ENCODE peak calls at places on chromosomes 11 and 22, in six cellular contexts. O, J, P, I, Q and E are unnamed samples.

GRCh38 chr11:134069426-134069921 is 602 bp downstream of the JAM3 start:
- DNase-seq in I (no peak), O (peak), Q (peak), P (no peak), J (no peak), E (no peak)

GRCh38 chr11:64631675-64632074 is 40.7 kb downstream of the SLC22A12 start:
- DNase-seq in P (no peak), O (no peak), I (no peak), J (no peak), Q (no peak), E (no peak)

GRCh38 chr11:118660646-118661424 is 18.6 kb downstream of the TREH start:
- DNase-seq in P (no peak), J (no peak), O (no peak), Q (no peak), I (no peak), E (no peak)

GRCh38 chr11:78696177-78696576 is 121.5 kb upstream of the NARS2 start:
- DNase-seq in I (no peak), O (no peak), Q (no peak), P (no peak), J (no peak), E (no peak)

GRCh38 chr11:69343401-69344321 is 49.7 kb downstream of the MYEOV start:
- DNase-seq in O (no peak), P (no peak), Q (peak), J (no peak), I (no peak), E (no peak)

GRCh38 chr22:29756341-29756740 is 10.5 kb downstream of the ZMAT5 start:
- DNase-seq in J (no peak), Q (no peak), P (no peak), I (no peak), O (no peak), E (no peak)

GRCh38 chr11:104956528-104956927 is 11.8 kb downstream of the CASP4 start:
- DNase-seq in J (no peak), I (no peak), P (no peak), Q (no peak), O (no peak), E (no peak)

GRCh38 chr22:38088723-38089473 is 4.9 kb upstream of the SLC16A8 start:
- DNase-seq in Q (no peak), J (no peak), O (no peak), P (no peak), I (no peak), E (no peak)

GRCh38 chr11:114398303-114398920 is 1.9 kb downstream of the C11orf71 start:
- DNase-seq in P (no peak), Q (no peak), I (no peak), J (no peak), O (no peak), E (no peak)

GRCh38 chr22:38649841-38650522 is 6.2 kb downstream of the FAM227A start:
- DNase-seq in J (no peak), Q (no peak), O (no peak), P (no peak), I (no peak), E (no peak)

GRCh38 chr11:116373107-116373506 is 399.7 kb downstream of the BUD13 start:
- DNase-seq in P (no peak), Q (no peak), I (no peak), O (no peak), J (no peak), E (no peak)

GRCh38 chr11:2444301-2445106 is at the start of the genes KCNQ1 and TRPM5:
- DNase-seq in I (no peak), J (no peak), Q (peak), P (no peak), O (peak), E (no peak)

GRCh38 chr11:126925321-126926093 is 75.1 kb downstream of the KIRREL3 start:
- DNase-seq in O (no peak), I (no peak), J (no peak), P (no peak), Q (no peak), E (no peak)

GRCh38 chr22:46737976-46738641 is at the start of gene CERK:
- DNase-seq in Q (peak), I (peak), O (peak), P (peak), J (no peak), E (no peak)

GRCh38 chr22:45584621-45585436 is 82.1 kb downstream of the FBLN1 start:
- DNase-seq in Q (no peak), P (no peak), O (no peak), J (no peak), I (no peak), E (no peak)

GRCh38 chr11:12685229-12685628 is 11.0 kb downstream of the TEAD1 start:
- DNase-seq in P (no peak), I (no peak), Q (no peak), O (no peak), J (no peak), E (no peak)

GRCh38 chr11:76010051-76010450 is 195.0 kb downstream of the UVRAG start:
- DNase-seq in J (no peak), O (no peak), P (no peak), Q (no peak), I (no peak), E (no peak)

GRCh38 chr22:42184852-42185251 is 54.2 kb upstream of the CYP2D6 start:
- DNase-seq in Q (no peak), P (no peak), O (no peak), I (no peak), J (no peak), E (no peak)

GRCh38 chr11:11406652-11407051 is 53.6 kb upstream of the CSNK2A3 start:
- DNase-seq in Q (no peak), I (no peak), J (no peak), O (no peak), P (no peak), E (no peak)

GRCh38 chr11:108654994-108655631 is 9.8 kb upstream of the DDX10 start:
- DNase-seq in I (no peak), O (peak), P (no peak), J (no peak), Q (no peak), E (peak)

GRCh38 chr11:18492888-18493287 is 33.9 kb downstream of the TSG101 start:
- DNase-seq in Q (no peak), O (no peak), P (no peak), I (no peak), J (no peak), E (no peak)

GRCh38 chr22:45777046-45777851 is 105.6 kb downstream of the ATXN10 start:
- DNase-seq in I (no peak), O (no peak), J (no peak), P (no peak), Q (no peak), E (no peak)

GRCh38 chr22:16967453-16968217 is 40.4 kb downstream of the GAB4 start:
- DNase-seq in I (no peak), O (no peak), P (no peak), J (no peak), Q (no peak), E (no peak)

GRCh38 chr11:29009426-29009825 is 901.2 kb downstream of the METTL15 start:
- DNase-seq in Q (no peak), P (no peak), J (no peak), O (no peak), I (peak), E (no peak)

GRCh38 chr11:12506502-12506921 is 129.1 kb downstream of the PARVA start:
- DNase-seq in I (no peak), J (no peak), P (no peak), Q (no peak), O (no peak), E (no peak)

GRCh38 chr11:2592559-2593392 is 107.0 kb downstream of the KCNQ1OT1 start:
- DNase-seq in J (no peak), O (no peak), Q (no peak), P (peak), I (no peak), E (no peak)

GRCh38 chr11:111445586-111445985 is 66.5 kb upstream of the POU2AF1 start:
- DNase-seq in Q (no peak), I (no peak), J (no peak), P (no peak), O (no peak), E (no peak)

GRCh38 chr22:26474687-26475086 is 8.9 kb downstream of the HPS4 start:
- DNase-seq in J (no peak), O (no peak), I (no peak), Q (no peak), P (no peak), E (no peak)

GRCh38 chr11:61488651-61489291 is 19.8 kb upstream of the LRRC10B start:
- DNase-seq in J (no peak), Q (no peak), I (no peak), P (no peak), O (no peak), E (no peak)

GRCh38 chr22:28297504-28297903 is 378.4 kb upstream of the PITPNB start:
- DNase-seq in J (no peak), I (no peak), P (peak), O (no peak), Q (no peak), E (no peak)

GRCh38 chr11:34264266-34265110 is 93.3 kb downstream of the ABTB2 start:
- DNase-seq in J (no peak), O (no peak), I (no peak), Q (no peak), P (no peak), E (no peak)

GRCh38 chr11:134785660-134786284 is 373.7 kb upstream of the B3GAT1 start:
- DNase-seq in J (no peak), P (no peak), O (no peak), Q (no peak), I (no peak), E (no peak)

GRCh38 chr22:26489447-26490036 is 5.9 kb downstream of the SRRD start:
- DNase-seq in J (no peak), P (no peak), Q (no peak), I (no peak), O (no peak), E (no peak)

GRCh38 chr22:47561766-47562165 is 799.3 kb downstream of the TBC1D22A start:
- DNase-seq in Q (no peak), O (no peak), J (no peak), I (no peak), P (no peak), E (no peak)

GRCh38 chr11:134045799-134046635 is 22.9 kb upstream of the JAM3 start:
- DNase-seq in P (no peak), Q (no peak), O (no peak), J (no peak), I (no peak), E (no peak)

GRCh38 chr11:120746836-120747609 is 235.5 kb downstream of the GRIK4 start:
- DNase-seq in O (no peak), J (no peak), P (no peak), I (no peak), Q (no peak), E (no peak)